ENCODE peak calls at places on chromosomes 3 and 15, in five cellular contexts. Q is IMR-90, D is vagina, P is AG10803, K is tibial artery. H is an unnamed sample.

GRCh38 chr3:99846472-99846871 is 28.8 kb downstream of the CMSS1 start:
- DNase-seq in Q (peak; percentile 47), D (no peak), P (peak; percentile 90), K (no peak), H (peak; percentile 91)

GRCh38 chr3:99269606-99270355 is 368.3 kb upstream of the DCBLD2 start:
- DNase-seq in Q (no peak), D (no peak), P (peak; percentile 83), K (peak; percentile 88), H (peak; percentile 40)

GRCh38 chr3:171783086-171783485 is 27.2 kb downstream of the PLD1 start:
- DNase-seq in Q (peak; percentile 45), D (no peak), P (peak; percentile 52), K (no peak), H (no peak)

GRCh38 chr3:127595303-127595702 is 2.9 kb upstream of the MCM2 start:
- DNase-seq in Q (no peak), D (no peak), P (no peak), K (no peak), H (no peak)

GRCh38 chr3:45084820-45085816 is 59.0 kb downstream of the CLEC3B start:
- DNase-seq in Q (peak; percentile 97), D (no peak), P (peak; percentile 93), K (no peak), H (peak; percentile 92)

GRCh38 chr3:120438971-120439370 is 11.8 kb downstream of the FSTL1 start:
- DNase-seq in Q (peak; percentile 93), D (peak; percentile 82), P (peak; percentile 80), K (peak; percentile 91), H (peak; percentile 91)

GRCh38 chr3:152511904-152512303 is 243.2 kb downstream of the MBNL1 start:
- DNase-seq in Q (no peak), D (no peak), P (no peak), K (no peak), H (no peak)

GRCh38 chr3:102163039-102163817 is 271.6 kb upstream of the ZPLD1 start:
- DNase-seq in Q (peak; percentile 58), D (no peak), P (peak; percentile 65), K (peak; percentile 79), H (peak; percentile 95)

GRCh38 chr3:127620637-127621375 is 8.2 kb upstream of the PODXL2 start:
- DNase-seq in Q (no peak), D (no peak), P (no peak), K (no peak), H (no peak)

GRCh38 chr3:183298708-183299153 is 45.7 kb downstream of the B3GNT5 start:
- DNase-seq in Q (peak; percentile 94), D (no peak), P (peak; percentile 87), K (peak; percentile 72), H (peak; percentile 93)

GRCh38 chr3:47225310-47225906 is 57.2 kb downstream of the KIF9 start:
- DNase-seq in Q (peak; percentile 56), D (no peak), P (peak; percentile 78), K (peak; percentile 32), H (peak; percentile 69)

GRCh38 chr3:140204271-140204984 is 269.4 kb downstream of the CLSTN2 start:
- DNase-seq in Q (no peak), D (no peak), P (no peak), K (no peak), H (no peak)

GRCh38 chr3:183502782-183503181 is 52.7 kb downstream of the KLHL6 start:
- DNase-seq in Q (no peak), D (no peak), P (peak; percentile 29), K (no peak), H (peak; percentile 41)

GRCh38 chr3:111534701-111535100 is 7.3 kb upstream of the CD96 start:
- DNase-seq in Q (peak; percentile 71), D (no peak), P (peak; percentile 47), K (no peak), H (peak; percentile 67)

GRCh38 chr15:59266015-59266414 is 59.4 kb downstream of the LDHAL6B start:
- DNase-seq in Q (no peak), D (no peak), P (no peak), K (no peak), H (no peak)

GRCh38 chr15:67127334-67127664 is 61.9 kb downstream of the SMAD3 start:
- DNase-seq in Q (no peak), D (no peak), P (no peak), K (peak; percentile 37), H (no peak)

GRCh38 chr15:52076889-52077781 is 35.4 kb downstream of the BCL2L10 start:
- DNase-seq in Q (peak; percentile 90), D (no peak), P (peak; percentile 72), K (no peak), H (peak; percentile 88)

GRCh38 chr3:182768413-182768812 is 24.9 kb upstream of the ATP11B start:
- DNase-seq in Q (no peak), D (no peak), P (no peak), K (no peak), H (no peak)

GRCh38 chr3:11982341-11982948 is 21.7 kb upstream of the SYN2 start:
- DNase-seq in Q (no peak), D (no peak), P (no peak), K (no peak), H (no peak)

GRCh38 chr3:23944861-23945652 is at the start of gene NR1D2:
- DNase-seq in Q (peak; percentile 73), D (peak; percentile 91), P (peak; percentile 81), K (peak; percentile 92), H (peak; percentile 84)

DNA sequence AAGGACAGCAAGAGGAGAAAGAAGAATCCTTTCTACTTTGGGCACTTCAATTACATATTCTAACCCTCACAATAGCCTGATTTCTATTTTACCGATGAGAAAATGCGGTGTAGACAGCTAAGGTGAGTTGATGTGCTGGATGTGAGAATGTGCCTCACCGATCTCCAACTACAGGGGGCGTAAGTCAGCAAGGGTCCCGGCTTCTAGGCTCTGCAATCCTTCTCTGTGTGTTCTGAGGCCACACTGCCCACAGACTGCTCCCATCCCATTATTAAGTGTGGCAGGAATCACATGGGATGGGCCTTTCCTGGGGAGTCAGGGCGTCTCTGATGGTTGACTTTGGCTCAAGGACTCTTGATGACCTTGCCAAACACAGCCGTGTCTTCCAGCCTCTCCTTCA is 23.6 kb upstream of the RPL35A start:
- DNase-seq in Q (no peak), D (no peak), P (no peak), K (no peak), H (no peak)
- TF ChIP-seq CTCF in Q (no peak), D (no peak), P (no peak), K (no peak), H (peak; percentile 9)

GRCh38 chr15:89814112-89814742 is 425 bp downstream of the ANPEP start:
- DNase-seq in Q (no peak), D (no peak), P (no peak), K (no peak), H (peak; percentile 23)
- H3K4me3 ChIP-seq in Q (peak overlapping the region; percentile 58), D (peak overlapping the region; percentile 66), P (peak overlapping the region; percentile 84), K (peak overlapping the region; percentile 49), H (peak overlapping the region; percentile 73)

DNA sequence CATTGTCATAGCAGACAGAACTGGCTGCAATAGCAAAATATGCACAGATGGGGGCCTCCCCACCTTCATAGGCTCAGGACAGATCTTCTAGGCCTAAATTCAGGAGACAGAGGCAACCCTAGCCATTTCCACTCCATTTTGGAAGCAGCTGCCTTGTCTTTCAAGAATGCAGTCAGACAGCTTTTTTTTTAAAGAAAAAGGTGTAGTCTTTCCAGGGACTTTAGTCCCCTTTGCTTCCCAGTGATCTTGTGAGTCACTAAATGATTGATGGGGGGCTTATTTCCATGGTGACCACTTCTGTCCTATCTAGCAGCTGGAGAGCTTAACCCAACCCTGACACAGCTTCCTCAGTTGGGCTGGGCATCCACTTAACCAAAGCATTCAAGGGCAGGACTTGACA is 165.9 kb downstream of the TPRG1 start:
- DNase-seq in Q (no peak), D (no peak), P (no peak), K (no peak), H (no peak)
- TF ChIP-seq CTCF in Q (no peak), D (no peak), P (no peak), K (no peak), H (no peak)

GRCh38 chr15:82709081-82709420 is 624 bp downstream of the AP3B2 start:
- DNase-seq in Q (no peak), D (no peak), P (no peak), K (no peak), H (peak; percentile 16)
- H3K4me3 ChIP-seq in Q (peak overlapping the region; percentile 48), D (peak overlapping the region; percentile 66), P (peak overlapping the region; percentile 57), K (peak overlapping the region; percentile 56), H (peak overlapping the region; percentile 43)

GRCh38 chr3:131028844-131029243 is 2.2 kb downstream of the NEK11 start:
- DNase-seq in Q (no peak), D (no peak), P (no peak), K (no peak), H (no peak)
- TF ChIP-seq CTCF in Q (no peak), D (no peak), P (no peak), K (no peak), H (no peak)

DNA sequence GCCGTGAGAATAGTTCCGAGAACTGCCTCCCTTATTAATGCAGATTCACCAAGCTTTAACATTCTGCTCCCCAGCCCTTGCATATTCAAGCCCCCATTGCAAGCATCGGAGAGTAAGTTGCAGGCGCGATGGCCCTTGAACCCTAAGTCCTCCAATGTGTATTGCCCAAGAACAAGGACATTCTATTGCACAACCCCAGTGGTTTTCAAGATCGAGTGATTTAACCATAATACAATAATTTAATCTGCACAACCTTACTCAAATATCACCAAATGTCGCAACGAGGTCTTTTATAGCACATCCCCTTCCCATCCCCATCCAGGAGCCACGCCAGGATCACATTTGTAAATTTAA is 21.7 kb upstream of the PLXND1 start:
- DNase-seq in Q (no peak), D (no peak), P (peak; percentile 65), K (no peak), H (no peak)
- H3K4me3 ChIP-seq in Q (no peak overlapping the region), D (peak overlapping the region; percentile 50), P (peak overlapping the region; percentile 59), K (peak overlapping the region; percentile 56), H (no peak overlapping the region)

GRCh38 chr3:107540857-107541256 is 18.1 kb downstream of the BBX start:
- DNase-seq in Q (no peak), D (no peak), P (no peak), K (no peak), H (no peak)

GRCh38 chr3:107545680-107546120 is 22.9 kb downstream of the BBX start:
- DNase-seq in Q (peak; percentile 39), D (no peak), P (peak; percentile 55), K (no peak), H (no peak)

GRCh38 chr3:107542665-107543064 is 19.9 kb downstream of the BBX start:
- DNase-seq in Q (peak; percentile 36), D (no peak), P (no peak), K (no peak), H (no peak)

GRCh38 chr3:107548601-107549000 is 25.8 kb downstream of the BBX start:
- DNase-seq in Q (no peak), D (no peak), P (no peak), K (no peak), H (no peak)

DNA sequence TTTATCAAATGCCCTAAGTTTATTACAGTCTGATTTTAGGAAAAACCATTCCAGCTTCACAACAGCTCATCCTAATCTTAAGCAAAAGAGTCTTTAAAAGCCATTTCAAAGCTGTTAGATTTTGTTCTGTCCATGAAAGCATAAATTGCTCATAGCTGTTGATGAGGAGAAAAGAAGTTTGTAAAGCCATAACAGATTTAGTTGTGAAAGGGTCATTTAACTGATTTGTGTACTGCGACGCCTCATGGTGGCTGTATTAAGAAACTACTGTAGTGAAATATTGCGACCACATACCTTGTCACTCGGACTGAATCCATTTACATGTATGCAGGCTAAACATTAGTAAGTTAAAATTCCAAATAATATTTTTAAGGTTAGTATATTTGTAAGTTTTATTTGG is 20.9 kb downstream of the BBX start:
- DNase-seq in Q (no peak), D (no peak), P (no peak), K (no peak), H (peak; percentile 29)
- TF ChIP-seq CTCF in Q (peak; percentile 6), D (no peak), P (peak; percentile 8), K (no peak), H (peak; percentile 11)